ENCODE peak calls at places on chromosomes 4 and X, in six cellular contexts. K, O, C, Z, V and D are unnamed samples.

GRCh38 chr4:76659103-76659490 is 224.1 kb downstream of the SHROOM3 start:
- DNase-seq in K (no peak), O (no peak), V (no peak), C (no peak), Z (no peak), D (no peak)

GRCh38 chr4:165909947-165910346 is 36.9 kb downstream of the TLL1 start:
- DNase-seq in V (no peak), K (no peak), C (no peak), O (no peak), Z (no peak), D (no peak)

GRCh38 chr4:13313856-13314255 is 170.3 kb downstream of the RAB28 start:
- DNase-seq in Z (no peak), C (no peak), V (no peak), K (no peak), O (no peak), D (no peak)

GRCh38 chr4:82500106-82500738 is 61.6 kb downstream of the TMEM150C start:
- DNase-seq in Z (no peak), C (no peak), V (no peak), O (no peak), K (no peak), D (no peak)

GRCh38 chrX:56733459-56734046 is 4.5 kb downstream of the NBDY start:
- DNase-seq in Z (no peak), C (no peak), V (peak), O (peak), K (no peak), D (peak)

GRCh38 chr4:2243682-2244380 is 1.9 kb upstream of the HAUS3 start:
- DNase-seq in Z (no peak), O (no peak), C (no peak), V (no peak), K (peak), D (peak)

GRCh38 chr4:93710101-93710846 is 118.3 kb upstream of the ATOH1 start:
- DNase-seq in C (peak), K (peak), V (peak), O (peak), Z (peak), D (peak)

GRCh38 chrX:136211766-136212556 is 39.2 kb downstream of the MAP7D3 start:
- DNase-seq in V (no peak), Z (no peak), C (no peak), K (no peak), O (no peak), D (peak)

GRCh38 chr4:51867689-51868448 is 24.9 kb downstream of the DCUN1D4 start:
- DNase-seq in C (no peak), V (no peak), O (no peak), K (no peak), Z (no peak), D (no peak)

GRCh38 chr4:118177121-118177520 is 142.8 kb downstream of the NDST3 start:
- DNase-seq in V (no peak), C (no peak), O (no peak), Z (no peak), K (no peak), D (no peak)

GRCh38 chr4:156098846-156099245 is 145.2 kb upstream of the CTSO start:
- DNase-seq in Z (no peak), V (no peak), C (no peak), O (no peak), K (no peak), D (no peak)

GRCh38 chrX:41386222-41386990 is 52.4 kb downstream of the DDX3X start:
- DNase-seq in K (no peak), V (no peak), O (no peak), Z (no peak), C (no peak), D (no peak)

GRCh38 chr4:188971125-188971524 is 831.9 kb downstream of the TRIML1 start:
- DNase-seq in V (peak), C (no peak), K (no peak), Z (peak), O (no peak), D (peak)

GRCh38 chrX:7155163-7155562 is 7.2 kb upstream of the PUDP start:
- DNase-seq in Z (no peak), V (no peak), O (no peak), C (no peak), K (no peak), D (no peak)

GRCh38 chrX:133454525-133455323 is 39.4 kb upstream of the GPC4 start:
- DNase-seq in V (no peak), C (no peak), K (peak), Z (no peak), O (no peak), D (no peak)

GRCh38 chr4:24973471-24974251 is 57.1 kb downstream of the LGI2 start:
- DNase-seq in C (no peak), O (no peak), K (peak), V (peak), Z (no peak), D (no peak)

GRCh38 chr4:177596035-177596434 is 153.8 kb upstream of the AGA start:
- DNase-seq in V (peak), O (peak), C (no peak), K (peak), Z (peak), D (peak)

GRCh38 chr4:43251760-43252317 is 359.3 kb downstream of the GRXCR1 start:
- DNase-seq in C (no peak), V (no peak), Z (no peak), O (no peak), K (no peak), D (no peak)

GRCh38 chr4:87088188-87088587 is 132.2 kb downstream of the KLHL8 start:
- DNase-seq in Z (no peak), V (no peak), K (no peak), O (no peak), C (no peak), D (no peak)

GRCh38 chr4:158722291-158722916 is 792 bp downstream of the PPID start:
- DNase-seq in V (peak), K (peak), O (peak), Z (no peak), C (peak), D (peak)

GRCh38 chr4:61445374-61446063 is 245.4 kb downstream of the ADGRL3 start:
- DNase-seq in V (no peak), K (no peak), C (no peak), O (no peak), Z (no peak), D (no peak)

GRCh38 chr4:173046818-173047217 is 121.8 kb upstream of the GALNT7 start:
- DNase-seq in K (no peak), Z (no peak), V (no peak), O (no peak), C (no peak), D (peak)

GRCh38 chr4:71907782-71908181 is 123.9 kb upstream of the GC start:
- DNase-seq in O (no peak), V (no peak), C (no peak), Z (no peak), K (no peak), D (no peak)

GRCh38 chrX:109954333-109954732 is 48.6 kb upstream of the TMEM164 start:
- DNase-seq in K (no peak), C (no peak), Z (no peak), V (peak), O (no peak), D (no peak)

GRCh38 chr4:25104561-25104960 is 55.7 kb downstream of the SEPSECS start:
- DNase-seq in Z (no peak), K (peak), C (no peak), V (no peak), O (no peak), D (no peak)

GRCh38 chrX:14497184-14497666 is 32.1 kb upstream of the GLRA2 start:
- DNase-seq in V (no peak), K (no peak), Z (no peak), O (no peak), C (no peak), D (no peak)

GRCh38 chr4:22473268-22473667 is 42.6 kb downstream of the ADGRA3 start:
- DNase-seq in K (no peak), O (no peak), C (no peak), Z (no peak), V (peak), D (peak)

GRCh38 chr4:101232074-101232776 is 115.1 kb downstream of the PPP3CA start:
- DNase-seq in K (no peak), O (no peak), Z (no peak), V (peak), C (no peak), D (no peak)

GRCh38 chr4:89263265-89263664 is 44.3 kb downstream of the GPRIN3 start:
- DNase-seq in C (no peak), V (no peak), Z (no peak), K (no peak), O (no peak), D (peak)

GRCh38 chr4:83114576-83114975 is at the start of gene PLAC8:
- DNase-seq in K (no peak), O (no peak), C (no peak), V (peak), Z (no peak), D (peak)

GRCh38 chr4:91064157-91064853 is 937.1 kb downstream of the CCSER1 start:
- DNase-seq in V (peak), C (peak), K (no peak), O (peak), Z (peak), D (peak)

GRCh38 chr4:139267301-139267700 is 12.7 kb downstream of the MGARP start:
- DNase-seq in K (no peak), C (no peak), V (no peak), Z (no peak), O (no peak), D (no peak)

DNA sequence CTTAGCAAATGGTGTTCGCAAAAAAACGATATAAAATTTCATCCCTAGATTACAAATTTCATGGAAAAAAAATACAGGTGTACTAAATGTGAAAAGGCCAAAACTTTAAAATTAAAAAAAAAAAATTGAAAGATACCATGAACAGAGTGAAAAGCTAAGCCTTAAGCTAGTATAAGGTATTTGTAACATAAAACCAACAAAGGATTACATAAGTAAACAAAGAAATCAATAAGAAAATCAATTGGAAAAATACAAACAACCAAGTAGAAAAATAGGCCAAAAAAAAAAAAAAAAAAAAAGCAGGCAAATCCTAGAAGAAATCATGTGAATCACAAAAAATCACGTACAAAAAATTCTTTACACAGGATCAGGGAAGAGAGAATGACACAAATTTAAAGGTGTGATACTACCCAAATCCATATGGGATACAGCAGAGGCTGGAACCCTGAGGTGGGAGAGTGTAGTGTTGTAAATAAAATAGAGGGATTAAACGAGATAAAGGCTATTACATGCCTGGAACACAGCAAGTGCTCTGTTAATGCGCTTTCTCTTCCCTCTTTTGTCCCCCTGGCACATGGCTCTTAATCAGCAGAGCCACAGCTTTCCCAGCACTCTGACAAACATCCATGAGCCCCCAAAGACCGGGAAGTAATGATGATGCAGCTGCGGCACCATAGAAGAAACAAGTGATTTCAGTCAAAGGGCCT is 85.7 kb downstream of the RASL11B start:
- DNase-seq in K (no peak), O (peak), C (no peak), V (no peak), Z (no peak), D (peak)
- H3K9ac ChIP-seq in K (no peak), O (no peak), C (no peak), V (no peak), Z (no peak), D (no peak)

GRCh38 chr4:10750714-10751113 is 66.1 kb upstream of the CLNK start:
- DNase-seq in O (no peak), K (no peak), V (no peak), Z (no peak), C (no peak), D (no peak)
- H3K4me2 ChIP-seq in O (no peak), K (no peak), V (no peak), Z (no peak), C (no peak), D (no peak)

GRCh38 chrX:131792356-131792749 is 230.7 kb upstream of the STK26 start:
- DNase-seq in O (no peak), K (no peak), V (peak), C (no peak), Z (no peak), D (peak)
- H3K9ac ChIP-seq in O (no peak), K (no peak), V (peak), C (no peak), Z (no peak), D (no peak)

DNA sequence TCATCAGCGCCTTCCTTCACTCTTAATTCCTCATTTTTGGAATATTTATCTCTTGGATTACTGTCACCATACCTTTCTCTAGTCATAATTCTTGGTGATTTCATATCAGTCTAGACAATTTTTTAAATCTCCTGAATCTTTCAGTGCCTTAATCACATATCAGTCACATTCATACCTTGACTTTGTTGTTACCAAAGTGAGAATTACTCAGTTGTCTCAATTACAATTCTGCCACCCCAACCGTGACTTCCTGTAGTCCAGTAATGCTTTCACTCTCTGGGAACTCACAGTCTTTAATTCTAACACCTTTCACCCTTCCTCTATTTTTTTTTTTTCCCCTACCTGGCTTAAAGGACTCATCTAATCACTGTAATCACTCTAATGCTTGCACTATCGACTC is 1275.3 kb upstream of the TENM3 start:
- DNase-seq in V (no peak), K (no peak), Z (no peak), O (no peak), C (no peak), D (no peak)
- H3K4me2 ChIP-seq in V (no peak), K (no peak), Z (no peak), O (no peak), C (no peak), D (no peak)

GRCh38 chrX:129959493-129959832 is 23.0 kb upstream of the BCORL1 start:
- DNase-seq in O (peak), V (peak), K (no peak), C (no peak), Z (no peak), D (peak)
- H3K9ac ChIP-seq in O (no peak), V (no peak), K (no peak), C (no peak), Z (no peak), D (no peak)

GRCh38 chrX:152832520-152832919 is 1.7 kb downstream of the NSDHL start:
- DNase-seq in V (no peak), O (no peak), Z (no peak), C (no peak), K (no peak), D (no peak)

GRCh38 chrX:152830312-152831305 is at the start of the genes CETN2 and NSDHL:
- DNase-seq in Z (peak), C (peak), K (peak), O (peak), V (peak), D (peak)

GRCh38 chrX:152831391-152831790 is 528 bp downstream of the NSDHL start:
- DNase-seq in Z (no peak), V (no peak), K (no peak), C (no peak), O (no peak), D (no peak)

DNA sequence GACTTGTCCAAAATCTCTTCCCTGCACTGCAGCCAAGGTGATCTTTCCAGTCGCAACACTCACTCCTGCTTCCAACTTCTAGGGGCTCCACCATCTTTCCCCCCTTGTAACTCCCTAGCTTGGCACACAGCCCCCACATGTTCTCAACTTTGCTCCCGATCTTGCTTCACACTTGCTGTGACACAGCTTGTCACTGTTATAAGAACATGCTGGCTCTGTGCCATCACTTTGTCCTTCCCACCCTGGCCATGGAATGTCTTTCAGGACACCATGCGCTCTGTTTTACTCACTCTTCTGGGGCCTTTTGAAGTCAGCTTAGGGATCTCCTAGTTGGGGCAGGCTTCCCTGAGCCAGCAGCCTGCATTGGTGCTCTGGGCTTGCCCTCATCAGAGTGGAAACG is 2.5 kb downstream of the NSDHL start:
- DNase-seq in O (no peak), C (no peak), K (no peak), Z (no peak), V (no peak), D (no peak)
- H3K4me2 ChIP-seq in O (no peak), C (no peak), K (no peak), Z (no peak), V (no peak), D (no peak)

GRCh38 chrX:115894087-115894486 is 276.5 kb upstream of the AGTR2 start:
- DNase-seq in C (no peak), V (peak), Z (peak), O (peak), K (peak), D (peak)
- H3K9ac ChIP-seq in C (no peak), V (no peak), Z (no peak), O (no peak), K (no peak), D (no peak)

DNA sequence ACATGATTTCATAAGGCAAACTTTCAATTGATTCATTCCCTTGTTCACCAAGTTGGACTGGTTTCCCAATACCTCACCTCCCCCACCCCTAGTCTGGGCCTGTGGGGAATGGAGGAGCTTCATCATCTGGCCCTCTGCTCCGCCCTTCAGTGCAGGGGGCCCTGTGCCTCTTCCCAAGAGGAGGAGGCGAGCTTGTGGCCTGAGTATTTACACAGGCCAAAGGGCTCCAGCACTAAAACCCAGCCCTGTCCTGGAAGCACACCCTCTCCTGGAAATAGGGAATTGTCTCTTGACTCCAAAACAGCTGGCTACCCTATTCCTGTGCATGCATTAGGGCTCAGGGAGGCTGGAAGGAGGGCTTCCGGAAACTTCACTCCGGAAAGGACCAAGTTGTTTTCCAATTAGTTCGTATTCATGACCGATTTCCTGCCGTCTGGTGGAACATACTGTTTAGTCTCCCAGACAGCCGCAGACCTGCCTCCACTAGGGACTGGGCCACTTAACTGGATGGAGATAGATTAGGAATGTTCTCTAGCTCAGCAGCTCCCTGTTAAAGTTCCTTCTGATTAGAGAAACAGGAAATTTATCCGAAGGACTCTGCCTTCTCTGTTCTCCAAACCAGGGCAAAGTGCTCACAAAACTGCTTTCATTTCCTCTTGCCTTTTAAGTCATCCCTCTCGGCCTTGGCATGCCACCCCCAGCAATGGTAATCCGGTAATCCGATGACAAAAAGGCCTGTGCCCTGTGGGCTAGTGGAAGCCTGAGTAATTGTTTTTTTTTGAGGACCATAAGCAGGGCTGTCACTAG is 5.8 kb downstream of the SRPX2 start:
- DNase-seq in Z (no peak), K (no peak), C (no peak), V (peak), O (peak), D (peak)
- H3K4me2 ChIP-seq in Z (no peak), K (no peak), C (no peak), V (no peak), O (no peak), D (no peak)

GRCh38 chr4:151284534-151285245 is 7.7 kb downstream of the PRSS48 start:
- DNase-seq in K (no peak), C (no peak), O (peak), Z (no peak), V (no peak), D (peak)
- H3K9ac ChIP-seq in K (peak), C (no peak), O (no peak), Z (no peak), V (no peak), D (peak)